ENCODE peak calls at places on chromosome 19, in seven cellular contexts. P is H1, I is HCT116, U is GM12878, M is K562, G is SK-N-SH, B is HepG2. V is an unnamed sample.

GRCh38 chr19:2168619-2169424 is 5.1 kb downstream of the DOT1L start:
- DNase-seq in P (no peak), I (peak; percentile 98), U (peak; percentile 92), M (peak; percentile 74), G (peak; percentile 85), B (peak; percentile 99), V (peak; percentile 88)

GRCh38 chr19:30254214-30254613 is 118.0 kb upstream of the ZNF536 start:
- DNase-seq in P (no peak), I (no peak), U (no peak), M (no peak), G (no peak), B (no peak), V (no peak)

GRCh38 chr19:51107406-51108065 is 673 bp downstream of the CTU1 start:
- DNase-seq in P (no peak), I (peak; percentile 15), U (no peak), M (no peak), G (no peak), B (peak; percentile 37), V (no peak)

GRCh38 chr19:5048091-5048726 is 79.3 kb downstream of the KDM4B start:
- DNase-seq in P (peak; percentile 65), I (no peak), U (no peak), M (peak; percentile 92), G (peak; percentile 96), B (peak; percentile 27), V (peak; percentile 82)

GRCh38 chr19:42426643-42427042 is 545 bp downstream of the LIPE start:
- DNase-seq in P (no peak), I (no peak), U (no peak), M (no peak), G (no peak), B (no peak), V (no peak)

GRCh38 chr19:32265991-32266390 is 79.4 kb upstream of the ZNF507 start:
- DNase-seq in P (no peak), I (no peak), U (no peak), M (no peak), G (no peak), B (no peak), V (no peak)

GRCh38 chr19:1057185-1057857 is 9.6 kb upstream of the ARHGAP45 start:
- DNase-seq in P (no peak), I (no peak), U (no peak), M (no peak), G (no peak), B (no peak), V (no peak)

GRCh38 chr19:802888-803561 is 5.8 kb downstream of the PTBP1 start:
- DNase-seq in P (no peak), I (no peak), U (no peak), M (peak; percentile 18), G (no peak), B (no peak), V (no peak)

GRCh38 chr19:55078996-55079395 is 3.3 kb downstream of the EPS8L1 start:
- DNase-seq in P (no peak), I (no peak), U (no peak), M (no peak), G (no peak), B (no peak), V (no peak)

GRCh38 chr19:31264379-31264778 is 84.9 kb downstream of the TSHZ3 start:
- DNase-seq in P (no peak), I (no peak), U (no peak), M (no peak), G (no peak), B (no peak), V (peak; percentile 10)

GRCh38 chr19:42229855-42230331 is 9.8 kb downstream of the ZNF526 start:
- DNase-seq in P (no peak), I (no peak), U (no peak), M (no peak), G (no peak), B (no peak), V (no peak)

GRCh38 chr19:55802281-55802680 is 29.5 kb downstream of the NLRP11 start:
- DNase-seq in P (no peak), I (no peak), U (no peak), M (no peak), G (no peak), B (no peak), V (no peak)

GRCh38 chr19:23263870-23264590 is 13.8 kb upstream of the ZNF724 start:
- DNase-seq in P (no peak), I (no peak), U (no peak), M (no peak), G (no peak), B (no peak), V (no peak)

GRCh38 chr19:30356951-30357579 is 15.1 kb upstream of the ZNF536 start:
- DNase-seq in P (no peak), I (no peak), U (no peak), M (no peak), G (no peak), B (no peak), V (no peak)

DNA sequence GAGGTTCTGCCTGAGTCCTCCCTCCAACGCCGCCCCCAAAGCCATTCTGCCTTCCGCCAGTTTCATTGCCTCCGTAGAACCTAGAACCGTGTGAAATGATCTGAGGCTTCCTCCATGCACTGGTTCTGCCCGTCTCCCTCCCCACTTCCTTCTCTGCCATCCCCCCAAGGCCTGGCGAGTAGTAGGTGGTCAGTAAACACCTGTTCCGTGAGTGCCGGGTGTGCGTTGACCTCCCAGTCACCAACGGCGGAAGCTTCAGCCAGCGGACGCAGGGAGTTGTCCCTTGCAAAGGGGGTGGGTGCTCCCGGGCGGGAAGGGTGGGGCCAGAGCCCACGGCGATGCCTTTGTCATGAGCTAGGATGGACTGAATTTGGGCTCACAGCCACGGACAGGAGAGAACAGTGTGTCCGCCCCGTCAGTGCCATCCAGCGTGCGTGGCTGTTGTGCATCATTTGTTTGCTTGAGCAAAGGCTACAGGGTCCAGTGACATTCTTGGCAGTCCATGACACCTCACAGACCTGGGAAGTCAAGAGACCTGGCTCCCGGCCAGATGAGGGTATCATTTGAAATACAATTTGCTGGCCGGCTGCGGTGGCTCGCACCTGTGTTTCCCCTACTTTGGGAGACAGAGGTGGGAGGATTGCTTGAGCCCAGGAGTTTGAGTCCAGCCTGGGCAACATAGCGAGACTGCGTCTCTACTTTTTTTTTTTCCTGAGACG is 43.1 kb downstream of the NFIC start:
- DNase-seq in P (no peak), I (no peak), U (no peak), M (no peak), G (peak; percentile 50), B (peak; percentile 94), V (no peak)
- TF ChIP-seq JUND in P (no peak), I (no peak), U (no peak), M (no peak), G (no peak), B (no peak), V (no peak)

DNA sequence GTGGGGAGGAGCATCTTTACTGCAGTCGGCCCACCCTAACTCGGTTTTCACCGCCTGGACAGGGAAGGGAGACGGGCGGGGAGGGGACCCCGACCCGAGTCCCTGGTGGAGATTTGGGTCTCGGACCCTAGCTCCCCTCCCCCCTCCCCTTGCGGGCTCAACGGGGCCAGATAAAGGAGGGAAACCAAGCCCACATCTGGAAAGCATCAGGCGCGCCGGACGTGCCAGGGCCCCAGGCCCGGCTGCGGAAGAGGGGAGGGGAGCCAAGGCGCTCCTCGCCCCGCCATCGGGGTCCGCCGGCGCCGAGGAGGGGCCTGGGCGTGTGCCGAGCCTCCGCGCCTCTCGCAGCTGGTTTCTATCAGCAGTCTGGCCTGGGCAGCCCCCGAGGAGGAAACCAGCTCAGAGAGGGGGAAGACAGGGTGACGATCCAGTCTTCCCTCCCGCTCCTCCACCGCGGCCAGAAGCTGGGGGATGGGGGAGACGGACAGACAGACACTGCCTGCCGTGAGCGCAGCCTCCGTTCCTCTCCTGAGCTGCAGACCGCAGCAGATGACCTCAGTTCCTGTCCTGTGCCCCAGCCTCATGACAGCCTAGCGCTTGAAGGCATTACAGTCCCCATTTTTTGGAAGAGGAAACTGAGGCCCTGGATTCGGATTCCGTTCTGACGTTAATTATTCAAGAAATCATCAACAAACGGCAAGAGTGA is 3.5 kb upstream of the GNG8 start:
- DNase-seq in P (no peak), I (no peak), U (no peak), M (peak; percentile 61), G (peak; percentile 94), B (no peak), V (no peak)
- TF ChIP-seq JUND in P (no peak), I (no peak), U (no peak), M (peak; percentile 47), G (no peak), B (no peak), V (no peak)

DNA sequence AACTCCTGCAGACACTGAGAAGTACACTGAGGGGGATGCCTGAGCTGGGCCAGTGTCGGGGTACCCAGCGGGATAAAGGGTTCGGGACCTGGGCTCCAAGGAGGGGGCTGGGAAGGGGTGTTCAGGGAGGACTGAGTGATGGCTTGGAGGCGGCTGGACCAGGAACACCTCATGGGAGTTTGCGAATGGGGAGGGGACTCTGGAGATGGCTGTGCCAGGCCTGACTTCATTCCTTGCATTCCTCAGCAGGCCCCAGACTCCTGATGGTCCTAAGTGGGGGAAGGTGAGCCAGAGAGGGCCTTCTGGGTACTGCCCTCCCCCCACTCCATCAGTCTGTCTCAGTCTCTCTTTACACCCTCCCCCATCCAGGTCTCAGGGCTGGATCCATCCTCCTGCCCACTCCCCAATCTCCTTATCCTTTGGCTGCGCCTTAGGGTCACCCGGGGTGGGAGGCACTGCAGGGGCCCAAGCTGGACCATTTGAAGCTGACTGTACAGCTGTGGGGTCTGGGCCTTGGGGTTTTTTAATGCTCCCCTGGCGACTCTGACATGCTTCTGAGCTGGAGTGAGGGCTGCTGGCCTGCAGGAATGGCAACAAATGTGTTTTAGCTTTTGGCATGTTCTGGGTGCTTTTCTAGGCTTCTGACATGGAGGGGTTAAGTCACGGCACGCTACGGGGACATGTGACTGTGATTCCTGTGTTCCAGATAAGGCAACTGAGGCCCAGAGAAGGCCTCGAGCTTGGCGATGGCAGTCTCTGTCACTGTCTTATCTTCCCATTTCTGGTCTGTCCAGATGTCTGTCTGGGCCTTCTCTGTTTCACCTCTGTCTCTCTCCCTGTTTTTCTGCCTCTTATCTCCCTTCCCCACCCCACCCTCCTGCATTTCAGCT is 14.0 kb downstream of the PAK4 start:
- DNase-seq in P (no peak), I (no peak), U (no peak), M (no peak), G (no peak), B (no peak), V (no peak)
- TF ChIP-seq JUND in P (no peak), I (no peak), U (no peak), M (no peak), G (no peak), B (no peak), V (no peak)

GRCh38 chr19:16509141-16510061 is 13.2 kb downstream of the C19orf44 start:
- DNase-seq in P (no peak), I (no peak), U (no peak), M (no peak), G (peak; percentile 1), B (no peak), V (no peak)
- TF ChIP-seq JUND in P (no peak), I (no peak), U (no peak), M (no peak), G (no peak), B (no peak), V (no peak)

GRCh38 chr19:41225238-41226052 is 6.4 kb downstream of the AXL start:
- DNase-seq in P (peak; percentile 47), I (peak; percentile 97), U (no peak), M (no peak), G (peak; percentile 55), B (peak; percentile 91), V (no peak)
- TF ChIP-seq JUND in P (no peak), I (peak; percentile 89), U (no peak), M (no peak), G (peak; percentile 86), B (peak; percentile 49), V (no peak)

V was measured in T47D.